ENCODE peak calls at places on chromosome 17, in five cellular contexts. E is A549, S is heart left ventricle, Z is esophagus muscularis mucosa, M is choroid plexus epithelial cell. H is an unnamed sample.

GRCh38 chr17:40648326-40648968 is 829 bp upstream of the SMARCE1 start:
- DNase-seq in S (peak), E (no peak), M (peak), Z (no peak), H (no peak)

GRCh38 chr17:44956076-44956475 is 8.5 kb upstream of the KIF18B start:
- DNase-seq in S (no peak), Z (no peak), E (no peak), M (peak), H (no peak)

GRCh38 chr17:75525806-75526554 is 483 bp downstream of the LLGL2 start:
- DNase-seq in E (no peak), Z (no peak), S (no peak), M (no peak), H (no peak)

GRCh38 chr17:29642171-29642611 is 19.5 kb upstream of the CORO6 start:
- DNase-seq in S (no peak), E (no peak), Z (no peak), M (no peak), H (no peak)

GRCh38 chr17:10803830-10804498 is at the start of gene TMEM238L:
- DNase-seq in E (no peak), Z (no peak), M (no peak), S (no peak), H (no peak)

GRCh38 chr17:57355090-57355859 is 99.0 kb downstream of the MSI2 start:
- DNase-seq in S (no peak), E (no peak), M (peak), Z (no peak), H (no peak)

GRCh38 chr17:29579866-29580771 is 9.3 kb downstream of the GIT1 start:
- DNase-seq in S (peak), Z (no peak), E (peak), M (peak), H (peak)

GRCh38 chr17:68101992-68102758 is 66.6 kb downstream of the KPNA2 start:
- DNase-seq in Z (no peak), E (peak), S (no peak), M (peak), H (no peak)

GRCh38 chr17:74584307-74584706 is 7.8 kb downstream of the CD300LD start:
- DNase-seq in Z (no peak), M (no peak), E (no peak), S (no peak), H (no peak)

GRCh38 chr17:49914096-49914490 is 54.9 kb upstream of the DLX4 start:
- DNase-seq in S (no peak), Z (no peak), M (no peak), E (no peak), H (no peak)

GRCh38 chr17:40497704-40498103 is 3.7 kb downstream of the TNS4 start:
- DNase-seq in M (no peak), Z (no peak), S (peak), E (peak), H (no peak)

GRCh38 chr17:69445132-69445531 is 30.6 kb downstream of the MAP2K6 start:
- DNase-seq in M (no peak), S (no peak), E (no peak), Z (no peak), H (no peak)

GRCh38 chr17:71980171-71980570 is 140.6 kb upstream of the SOX9 start:
- DNase-seq in M (no peak), S (no peak), Z (no peak), E (no peak), H (no peak)

GRCh38 chr17:70332356-70332755 is 163.0 kb downstream of the KCNJ2 start:
- DNase-seq in S (no peak), M (no peak), E (no peak), Z (no peak), H (no peak)

GRCh38 chr17:624341-624860 is 90.2 kb downstream of the VPS53 start:
- DNase-seq in M (no peak), Z (no peak), E (no peak), S (no peak), H (no peak)

GRCh38 chr17:5097101-5097834 is 14.4 kb downstream of the ZNF232 start:
- DNase-seq in M (no peak), E (no peak), S (peak), Z (no peak), H (peak)

GRCh38 chr17:39376434-39376833 is 25.0 kb downstream of the FBXL20 start:
- DNase-seq in S (no peak), E (no peak), Z (no peak), M (no peak), H (no peak)

GRCh38 chr17:38898291-38898679 is 27.1 kb upstream of the LASP1NB start:
- DNase-seq in Z (no peak), E (no peak), S (no peak), M (no peak), H (peak)

GRCh38 chr17:49935526-49936210 is 33.3 kb upstream of the DLX4 start:
- DNase-seq in M (no peak), Z (no peak), E (no peak), S (no peak), H (no peak)

GRCh38 chr17:43211480-43212402 is at the start of gene TMEM106A:
- DNase-seq in E (peak), S (peak), M (peak), Z (peak), H (peak)

GRCh38 chr17:33012522-33013033 is 20.9 kb downstream of the SPACA3 start:
- DNase-seq in S (no peak), Z (no peak), M (peak), E (peak), H (no peak)

GRCh38 chr17:18246880-18247612 is 11.5 kb downstream of the FLII start:
- DNase-seq in Z (no peak), E (peak), S (no peak), M (peak), H (peak)

GRCh38 chr17:61143026-61143425 is 256.6 kb upstream of the TBX2 start:
- DNase-seq in Z (no peak), E (no peak), M (peak), S (no peak), H (no peak)
- TF ChIP-seq CTCF in Z (no peak), E (no peak), M (no peak), S (no peak), H (no peak)

DNA sequence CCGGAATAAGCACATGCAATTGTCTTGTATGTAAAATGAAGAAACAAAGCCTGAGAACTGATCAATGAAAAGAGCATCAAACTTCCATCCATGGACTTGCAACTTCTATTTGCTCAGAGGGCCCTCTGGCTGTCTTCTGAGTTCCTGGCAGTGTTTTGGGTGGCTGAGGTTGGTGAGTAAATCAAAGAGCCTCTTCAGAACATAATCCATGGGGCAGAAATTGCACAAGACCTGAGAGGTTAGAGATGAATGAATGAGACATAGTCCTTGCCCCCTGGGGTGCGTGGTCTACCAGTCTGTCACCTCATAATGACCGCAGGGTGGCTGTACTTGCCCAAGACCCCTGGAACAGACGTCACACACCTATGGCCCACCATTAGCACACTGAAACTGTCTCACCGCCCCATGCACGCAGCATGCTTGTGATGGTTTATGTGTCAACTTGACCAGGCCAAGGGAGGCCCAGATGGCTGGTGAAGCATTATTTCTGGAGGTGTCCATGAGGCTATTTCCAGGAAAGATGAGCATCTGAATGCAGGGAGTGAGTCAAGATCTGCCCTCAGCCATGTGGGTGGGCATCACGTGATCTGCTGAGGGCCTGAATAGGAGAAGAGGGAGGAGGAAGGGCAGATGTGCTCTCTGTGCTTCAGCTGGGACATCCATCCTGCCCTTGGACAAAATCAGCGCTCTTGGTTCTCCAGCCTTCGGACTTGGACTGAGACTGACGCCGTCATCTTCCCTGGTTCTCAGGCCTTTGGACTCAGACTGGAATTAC is 8.3 kb downstream of the PIK3R6 start:
- DNase-seq in M (peak), E (no peak), Z (no peak), S (no peak), H (no peak)
- TF ChIP-seq CTCF in M (no peak), E (no peak), Z (no peak), S (no peak), H (no peak)

GRCh38 chr17:2369039-2369438 is 31.7 kb downstream of the SGSM2 start:
- DNase-seq in M (no peak), E (no peak), Z (no peak), S (no peak), H (no peak)

GRCh38 chr17:2370211-2370589 is 30.7 kb downstream of the MNT start:
- DNase-seq in S (peak), M (peak), E (no peak), Z (no peak), H (no peak)

GRCh38 chr17:2368383-2368782 is 31.1 kb downstream of the SGSM2 start:
- DNase-seq in M (no peak), S (no peak), Z (no peak), E (no peak), H (no peak)

GRCh38 chr17:2371183-2372130 is 29.4 kb downstream of the MNT start:
- DNase-seq in S (no peak), E (no peak), Z (no peak), M (no peak), H (no peak)

GRCh38 chr17:2369551-2370210 is 31.2 kb downstream of the MNT start:
- DNase-seq in Z (no peak), M (peak), S (no peak), E (no peak), H (no peak)
- TF ChIP-seq CTCF in Z (no peak), M (peak), S (peak), E (no peak), H (no peak)

GRCh38 chr17:7502171-7502847 is 18.1 kb downstream of the POLR2A start:
- DNase-seq in Z (no peak), S (no peak), E (no peak), M (no peak), H (no peak)

GRCh38 chr17:7501729-7502128 is 17.6 kb downstream of the POLR2A start:
- DNase-seq in S (no peak), E (no peak), Z (no peak), M (no peak), H (no peak)

GRCh38 chr17:7499161-7499560 is 15.0 kb downstream of the POLR2A start:
- DNase-seq in M (no peak), Z (no peak), S (no peak), E (no peak), H (no peak)

GRCh38 chr17:7503521-7503920 is 19.4 kb downstream of the POLR2A start:
- DNase-seq in M (no peak), E (no peak), Z (no peak), S (no peak), H (no peak)

DNA sequence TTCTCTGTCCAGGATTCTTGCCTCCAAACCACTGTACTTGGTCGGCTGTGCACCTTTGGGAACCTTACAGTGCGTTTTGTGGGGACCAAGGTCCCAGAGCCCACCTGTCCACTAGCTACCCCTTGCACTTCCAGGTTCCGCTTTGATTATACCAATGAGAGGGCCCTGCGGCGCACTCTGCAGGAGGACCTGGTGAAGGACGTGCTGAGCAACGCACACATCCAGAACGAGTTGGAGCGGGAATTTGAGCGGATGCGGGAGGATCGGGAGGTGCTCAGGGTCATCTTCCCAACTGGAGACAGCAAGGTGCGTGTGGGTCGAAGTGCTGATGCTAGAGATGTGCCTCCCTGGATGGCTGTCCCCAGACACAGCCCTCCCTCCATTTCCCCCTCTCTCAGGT is 18.8 kb downstream of the POLR2A start:
- DNase-seq in Z (no peak), E (peak), M (no peak), S (no peak), H (no peak)
- TF ChIP-seq CTCF in Z (peak), E (peak), M (peak), S (peak), H (no peak)